ENCODE peak calls at places on chromosomes 1 and 21, in four cellular contexts. One of them, this sample, is unnamed.

GRCh38 chr1:109901508-109902145 is 9.0 kb upstream of the CSF1 start:
- DNase-seq in anterior cingulate cortex: no peak
- DNase-seq in cardiac septum: no peak
- DNase-seq in heart left ventricle: peak; percentile 52
- DNase-seq in this sample: no peak

GRCh38 chr1:156291226-156292061 is 4.0 kb downstream of the GLMP start:
- DNase-seq in anterior cingulate cortex: peak; percentile 66
- DNase-seq in cardiac septum: peak; percentile 96
- DNase-seq in heart left ventricle: peak; percentile 95
- DNase-seq in this sample: no peak

GRCh38 chr1:65527672-65528071 is 107.2 kb downstream of the LEPR start:
- DNase-seq in anterior cingulate cortex: no peak
- DNase-seq in cardiac septum: no peak
- DNase-seq in heart left ventricle: no peak
- DNase-seq in this sample: no peak

GRCh38 chr1:222105393-222105737 is 363.5 kb upstream of the DUSP10 start:
- DNase-seq in anterior cingulate cortex: no peak
- DNase-seq in cardiac septum: no peak
- DNase-seq in heart left ventricle: no peak
- DNase-seq in this sample: no peak

GRCh38 chr1:54354899-54355298 is 51.3 kb downstream of the SSBP3 start:
- DNase-seq in anterior cingulate cortex: no peak
- DNase-seq in cardiac septum: no peak
- DNase-seq in heart left ventricle: no peak
- DNase-seq in this sample: no peak

GRCh38 chr1:66371233-66372005 is 162.5 kb upstream of the SGIP1 start:
- DNase-seq in anterior cingulate cortex: no peak
- DNase-seq in cardiac septum: no peak
- DNase-seq in heart left ventricle: peak; percentile 26
- DNase-seq in this sample: no peak

GRCh38 chr21:38968887-38969543 is 163.3 kb downstream of the ETS2 start:
- DNase-seq in anterior cingulate cortex: no peak
- DNase-seq in cardiac septum: no peak
- DNase-seq in heart left ventricle: no peak
- DNase-seq in this sample: no peak

GRCh38 chr1:30445449-30445848 is 277.9 kb downstream of the MATN1 start:
- DNase-seq in anterior cingulate cortex: no peak
- DNase-seq in cardiac septum: no peak
- DNase-seq in heart left ventricle: no peak
- DNase-seq in this sample: no peak

GRCh38 chr1:150010388-150011115 is at the start of gene OTUD7B:
- DNase-seq in anterior cingulate cortex: peak; percentile 81
- DNase-seq in cardiac septum: peak; percentile 92
- DNase-seq in heart left ventricle: peak; percentile 90
- DNase-seq in this sample: peak; percentile 37

GRCh38 chr1:13725714-13726175 is 25.8 kb downstream of the PRDM2 start:
- DNase-seq in anterior cingulate cortex: no peak
- DNase-seq in cardiac septum: no peak
- DNase-seq in heart left ventricle: no peak
- DNase-seq in this sample: peak; percentile 27

GRCh38 chr1:67371043-67371442 is 59.2 kb downstream of the SERBP1 start:
- DNase-seq in anterior cingulate cortex: no peak
- DNase-seq in cardiac septum: no peak
- DNase-seq in heart left ventricle: no peak
- DNase-seq in this sample: no peak

GRCh38 chr1:6581561-6582305 is 1.9 kb downstream of the ZBTB48 start:
- DNase-seq in anterior cingulate cortex: no peak
- DNase-seq in cardiac septum: peak; percentile 78
- DNase-seq in heart left ventricle: no peak
- DNase-seq in this sample: no peak

GRCh38 chr1:190179817-190180216 is 297.8 kb downstream of the BRINP3 start:
- DNase-seq in anterior cingulate cortex: no peak
- DNase-seq in cardiac septum: no peak
- DNase-seq in heart left ventricle: no peak
- DNase-seq in this sample: no peak

GRCh38 chr1:171742577-171742922 is 685 bp upstream of the VAMP4 start:
- DNase-seq in anterior cingulate cortex: peak; percentile 33
- DNase-seq in cardiac septum: peak; percentile 78
- DNase-seq in heart left ventricle: peak; percentile 45
- DNase-seq in this sample: no peak

GRCh38 chr21:34022557-34023335 is 50.6 kb upstream of the MRPS6 start:
- DNase-seq in anterior cingulate cortex: no peak
- DNase-seq in cardiac septum: no peak
- DNase-seq in heart left ventricle: peak; percentile 30
- DNase-seq in this sample: no peak

GRCh38 chr1:26959722-26960624 is at the start of gene KDF1:
- DNase-seq in anterior cingulate cortex: no peak
- DNase-seq in cardiac septum: no peak
- DNase-seq in heart left ventricle: no peak
- DNase-seq in this sample: peak; percentile 5

GRCh38 chr1:160844447-160845232 is 18.0 kb downstream of the CD244 start:
- DNase-seq in anterior cingulate cortex: no peak
- DNase-seq in cardiac septum: no peak
- DNase-seq in heart left ventricle: no peak
- DNase-seq in this sample: no peak

GRCh38 chr1:234600418-234601216 is 9.4 kb downstream of the IRF2BP2 start:
- DNase-seq in anterior cingulate cortex: no peak
- DNase-seq in cardiac septum: no peak
- DNase-seq in heart left ventricle: peak; percentile 60
- DNase-seq in this sample: no peak

GRCh38 chr1:15426492-15427279 is 11.6 kb upstream of the CTRC start:
- DNase-seq in anterior cingulate cortex: no peak
- DNase-seq in cardiac septum: no peak
- DNase-seq in heart left ventricle: no peak
- DNase-seq in this sample: no peak

GRCh38 chr1:203673550-203674411 is 47.1 kb downstream of the ATP2B4 start:
- DNase-seq in anterior cingulate cortex: no peak
- DNase-seq in cardiac septum: no peak
- DNase-seq in heart left ventricle: peak; percentile 80
- DNase-seq in this sample: peak; percentile 38

GRCh38 chr1:23727362-23727811 is 15.9 kb upstream of the ELOA start:
- DNase-seq in anterior cingulate cortex: peak; percentile 4
- DNase-seq in cardiac septum: no peak
- DNase-seq in heart left ventricle: peak; percentile 68
- DNase-seq in this sample: no peak

GRCh38 chr1:117821782-117822447 is 107.5 kb downstream of the GDAP2 start:
- DNase-seq in anterior cingulate cortex: no peak
- DNase-seq in cardiac septum: no peak
- DNase-seq in heart left ventricle: no peak
- DNase-seq in this sample: no peak

GRCh38 chr1:199279872-199280649 is 641.2 kb downstream of the PTPRC start:
- DNase-seq in anterior cingulate cortex: no peak
- DNase-seq in cardiac septum: no peak
- DNase-seq in heart left ventricle: no peak
- DNase-seq in this sample: no peak

GRCh38 chr1:243746736-243747135 is 103.3 kb downstream of the AKT3 start:
- DNase-seq in anterior cingulate cortex: no peak
- DNase-seq in cardiac septum: no peak
- DNase-seq in heart left ventricle: no peak
- DNase-seq in this sample: no peak

GRCh38 chr1:229068266-229069043 is 202.5 kb upstream of the RAB4A start:
- DNase-seq in anterior cingulate cortex: no peak
- DNase-seq in cardiac septum: peak; percentile 85
- DNase-seq in heart left ventricle: peak; percentile 46
- DNase-seq in this sample: no peak

GRCh38 chr1:19468397-19468956 is 16.9 kb downstream of the CAPZB start:
- DNase-seq in anterior cingulate cortex: no peak
- DNase-seq in cardiac septum: no peak
- DNase-seq in heart left ventricle: peak; percentile 59
- DNase-seq in this sample: no peak

GRCh38 chr21:45640888-45641479 is 2.5 kb upstream of the PCBP3 start:
- DNase-seq in anterior cingulate cortex: no peak
- DNase-seq in cardiac septum: no peak
- DNase-seq in heart left ventricle: no peak
- DNase-seq in this sample: no peak

GRCh38 chr1:180691322-180691721 is 59.5 kb downstream of the XPR1 start:
- DNase-seq in anterior cingulate cortex: no peak
- DNase-seq in cardiac septum: no peak
- DNase-seq in heart left ventricle: no peak
- DNase-seq in this sample: no peak

GRCh38 chr1:192521734-192522133 is 53.8 kb upstream of the RGS1 start:
- DNase-seq in anterior cingulate cortex: no peak
- DNase-seq in cardiac septum: no peak
- DNase-seq in heart left ventricle: no peak
- DNase-seq in this sample: no peak

GRCh38 chr1:19765623-19766022 is 34.1 kb downstream of the TMCO4 start:
- DNase-seq in anterior cingulate cortex: no peak
- DNase-seq in cardiac septum: no peak
- DNase-seq in heart left ventricle: no peak
- DNase-seq in this sample: no peak

GRCh38 chr21:37450385-37451044 is 83.9 kb downstream of the DYRK1A start:
- DNase-seq in anterior cingulate cortex: no peak
- DNase-seq in cardiac septum: no peak
- DNase-seq in heart left ventricle: no peak
- DNase-seq in this sample: no peak

GRCh38 chr1:27602510-27603319 is 1.2 kb downstream of the AHDC1 start:
- DNase-seq in anterior cingulate cortex: no peak
- DNase-seq in cardiac septum: no peak
- DNase-seq in heart left ventricle: no peak
- DNase-seq in this sample: no peak

GRCh38 chr1:201648066-201648910 is 109.4 kb downstream of the NAV1 start:
- DNase-seq in anterior cingulate cortex: peak; percentile 63
- DNase-seq in cardiac septum: no peak
- DNase-seq in heart left ventricle: peak; percentile 81
- DNase-seq in this sample: no peak

GRCh38 chr1:207342351-207342750 is 20.9 kb downstream of the CD55 start:
- DNase-seq in anterior cingulate cortex: no peak
- DNase-seq in cardiac septum: no peak
- DNase-seq in heart left ventricle: no peak
- DNase-seq in this sample: no peak

GRCh38 chr1:41414291-41414690 is 53.1 kb downstream of the FOXO6 start:
- DNase-seq in anterior cingulate cortex: no peak
- DNase-seq in cardiac septum: no peak
- DNase-seq in heart left ventricle: no peak
- DNase-seq in this sample: no peak

GRCh38 chr1:197948926-197949899 is 32.0 kb downstream of the LHX9 start:
- DNase-seq in anterior cingulate cortex: no peak
- DNase-seq in cardiac septum: no peak
- DNase-seq in heart left ventricle: no peak
- DNase-seq in this sample: no peak

GRCh38 chr1:117312453-117313138 is 54.7 kb upstream of the MAN1A2 start:
- DNase-seq in anterior cingulate cortex: no peak
- DNase-seq in cardiac septum: no peak
- DNase-seq in heart left ventricle: no peak
- DNase-seq in this sample: no peak

GRCh38 chr21:14742119-14742518 is 196.0 kb upstream of the SAMSN1 start:
- DNase-seq in anterior cingulate cortex: no peak
- DNase-seq in cardiac septum: no peak
- DNase-seq in heart left ventricle: no peak
- DNase-seq in this sample: no peak

This sample was measured in activated CD4-positive, CD25-positive, alpha-beta regulatory T cell treated with anti-CD3 and anti-CD28 coated beads, Interleukin-2, amount 50 U/mL, for 16 hours.